ENCODE peak calls at places on chromosome 5, in nine cellular contexts. N is fibroblast of lung, I is HepG2, H is lung, D is cardiac muscle cell, O is neural progenitor cell, X is mesendoderm, Q is brain microvascular endothelial cell, F is tibial nerve. W is an unnamed sample. For H3K27me3 and H3K36me3, the result is how much of the 10 kb centered on the place peaks cover.

GRCh38 chr5:167614294-167615104 is 676.9 kb upstream of the WWC1 start:
- DNase-seq in N (no peak), I (no peak), H (no peak), D (peak), O (no peak), X (peak), Q (no peak), F (no peak), W (no peak)

GRCh38 chr5:56585466-56585865 is 229.9 kb upstream of the MAP3K1 start:
- DNase-seq in N (peak), I (no peak), H (no peak), D (peak), O (no peak), X (no peak), Q (no peak), F (no peak), W (no peak)

GRCh38 chr5:179819296-179820126 is 1.2 kb upstream of the SQSTM1 start:
- DNase-seq in N (peak), I (peak), H (peak), D (peak), O (peak), X (peak), Q (peak), F (peak), W (peak)

GRCh38 chr5:127343313-127343712 is 52.7 kb downstream of the MEGF10 start:
- DNase-seq in N (no peak), I (no peak), H (no peak), D (no peak), O (no peak), X (no peak), Q (no peak), F (no peak), W (no peak)

GRCh38 chr5:17302138-17302537 is 84.7 kb downstream of the BASP1 start:
- DNase-seq in N (no peak), I (no peak), H (no peak), D (no peak), O (no peak), X (no peak), Q (no peak), F (no peak), W (no peak)

GRCh38 chr5:96687812-96688453 is 25.8 kb downstream of the CAST start:
- DNase-seq in N (peak), I (peak), H (no peak), D (peak), O (peak), X (no peak), Q (peak), F (no peak), W (peak)

GRCh38 chr5:123174916-123175481 is 86.0 kb downstream of the PRDM6 start:
- DNase-seq in N (no peak), I (no peak), H (no peak), D (no peak), O (peak), X (peak), Q (no peak), F (no peak), W (peak)

GRCh38 chr5:65307088-65307487 is 174.6 kb downstream of the ADAMTS6 start:
- DNase-seq in N (peak), I (no peak), H (no peak), D (no peak), O (no peak), X (no peak), Q (no peak), F (no peak), W (no peak)

GRCh38 chr5:61280205-61280604 is 51.9 kb upstream of the ZSWIM6 start:
- DNase-seq in N (peak), I (no peak), H (peak), D (peak), O (no peak), X (no peak), Q (peak), F (no peak), W (no peak)

GRCh38 chr5:139561655-139562451 is 714 bp downstream of the UBE2D2 start:
- DNase-seq in N (peak), I (no peak), H (peak), D (peak), O (peak), X (peak), Q (no peak), F (no peak), W (peak)

GRCh38 chr5:88836195-88836838 is 46.7 kb downstream of the MEF2C start:
- DNase-seq in N (peak), I (no peak), H (no peak), D (peak), O (no peak), X (peak), Q (peak), F (no peak), W (no peak)

GRCh38 chr5:122882836-122883235 is 37.4 kb downstream of the SNX24 start:
- DNase-seq in N (peak), I (no peak), H (no peak), D (peak), O (no peak), X (no peak), Q (peak), F (no peak), W (no peak)

GRCh38 chr5:113058269-113058668 is 81.7 kb downstream of the DCP2 start:
- DNase-seq in N (no peak), I (no peak), H (no peak), D (no peak), O (no peak), X (peak), Q (no peak), F (no peak), W (no peak)

GRCh38 chr5:168670881-168671575 is 91.9 kb upstream of the PANK3 start:
- DNase-seq in N (no peak), I (no peak), H (no peak), D (no peak), O (peak), X (peak), Q (no peak), F (no peak), W (peak)

GRCh38 chr5:74665246-74665645 is 19.8 kb upstream of the HEXB start:
- DNase-seq in N (no peak), I (no peak), H (no peak), D (peak), O (no peak), X (no peak), Q (no peak), F (no peak), W (no peak)

GRCh38 chr5:113089653-113090335 is 113.2 kb downstream of the DCP2 start:
- DNase-seq in N (peak), I (no peak), H (no peak), D (peak), O (no peak), X (no peak), Q (peak), F (no peak), W (no peak)

GRCh38 chr5:146748533-146748932 is 130.0 kb downstream of the PPP2R2B start:
- DNase-seq in N (no peak), I (no peak), H (no peak), D (no peak), O (no peak), X (no peak), Q (no peak), F (no peak), W (no peak)

GRCh38 chr5:98755406-98755805 is 18.1 kb upstream of the RGMB start:
- DNase-seq in N (peak), I (no peak), H (no peak), D (no peak), O (no peak), X (no peak), Q (peak), F (no peak), W (no peak)

GRCh38 chr5:5589146-5589826 is 166.8 kb downstream of the ICE1 start:
- DNase-seq in N (no peak), I (no peak), H (no peak), D (no peak), O (no peak), X (no peak), Q (no peak), F (no peak), W (no peak)

DNA sequence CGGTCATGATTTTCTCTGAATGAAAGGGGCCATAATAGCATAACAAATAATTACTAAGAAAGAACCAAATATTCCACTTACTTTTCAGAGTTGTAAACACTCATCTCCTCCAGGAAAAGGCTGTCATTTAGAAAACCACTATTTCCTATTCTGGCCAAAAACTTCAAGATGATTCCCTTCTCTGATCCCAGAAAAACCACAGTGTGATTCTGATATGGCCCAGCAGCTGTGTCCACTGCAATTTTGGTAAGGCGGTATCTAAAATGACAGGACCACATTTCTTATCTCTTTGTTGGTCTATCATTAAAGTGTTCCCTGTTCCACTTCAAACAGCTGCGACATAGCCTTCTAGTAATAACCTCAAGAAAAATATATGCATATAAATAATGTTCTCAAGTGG is 96.2 kb downstream of the SEMA6A start:
- DNase-seq in N (peak), I (no peak), H (no peak), D (peak), O (no peak), X (no peak), Q (no peak), F (no peak), W (no peak)
- H3K4me3 ChIP-seq in N (no peak), I (no peak), H (no peak), D (no peak), O (no peak), X (no peak), Q (no peak), F (no peak), W (no peak)

GRCh38 chr5:6843821-6844220 is 130.6 kb downstream of the TENT4A start:
- DNase-seq in N (no peak), I (no peak), H (no peak), D (no peak), O (no peak), X (no peak), Q (no peak), F (no peak), W (no peak)
- H3K27me3 ChIP-seq in N (under half), I (under half), H (under half), D (under half), O (under half), X (under half), Q (under half), F (under half), W (under half)

GRCh38 chr5:149425729-149426128 is 46.6 kb upstream of the IL17B start:
- DNase-seq in N (no peak), I (no peak), H (no peak), D (no peak), O (no peak), X (no peak), Q (no peak), F (no peak), W (no peak)
- H3K36me3 ChIP-seq in N (under half), I (under half), H (under half), D (under half), O (under half), X (under half), Q (half or more), F (under half), W (under half)

GRCh38 chr5:149326611-149327010 is 18.7 kb upstream of the GRPEL2 start:
- DNase-seq in N (no peak), I (no peak), H (no peak), D (no peak), O (no peak), X (no peak), Q (no peak), F (no peak), W (no peak)

GRCh38 chr5:149324639-149325038 is 20.7 kb upstream of the GRPEL2 start:
- DNase-seq in N (no peak), I (no peak), H (no peak), D (peak), O (no peak), X (no peak), Q (no peak), F (no peak), W (no peak)

GRCh38 chr5:149325894-149326293 is 19.4 kb upstream of the GRPEL2 start:
- DNase-seq in N (peak), I (no peak), H (no peak), D (peak), O (no peak), X (no peak), Q (no peak), F (no peak), W (no peak)

GRCh38 chr5:149325166-149325735 is 20.0 kb upstream of the GRPEL2 start:
- DNase-seq in N (peak), I (no peak), H (no peak), D (peak), O (no peak), X (no peak), Q (no peak), F (no peak), W (no peak)

GRCh38 chr5:149328177-149328576 is 17.1 kb upstream of the GRPEL2 start:
- DNase-seq in N (no peak), I (no peak), H (no peak), D (no peak), O (no peak), X (no peak), Q (no peak), F (no peak), W (no peak)
- H3K4me3 ChIP-seq in N (no peak), I (no peak), H (no peak), D (no peak), O (no peak), X (no peak), Q (no peak), F (no peak), W (no peak)

GRCh38 chr5:154428208-154428607 is 17.6 kb upstream of the SAP30L start:
- DNase-seq in N (no peak), I (no peak), H (no peak), D (no peak), O (no peak), X (no peak), Q (no peak), F (no peak), W (no peak)
- H3K27me3 ChIP-seq in N (under half), I (under half), H (under half), D (under half), O (under half), X (under half), Q (under half), F (under half), W (under half)

GRCh38 chr5:81016116-81016515 is 56.0 kb downstream of the RASGRF2 start:
- DNase-seq in N (no peak), I (no peak), H (no peak), D (no peak), O (no peak), X (no peak), Q (no peak), F (no peak), W (no peak)
- H3K36me3 ChIP-seq in N (under half), I (under half), H (under half), D (under half), O (under half), X (under half), Q (under half), F (under half), W (under half)

DNA sequence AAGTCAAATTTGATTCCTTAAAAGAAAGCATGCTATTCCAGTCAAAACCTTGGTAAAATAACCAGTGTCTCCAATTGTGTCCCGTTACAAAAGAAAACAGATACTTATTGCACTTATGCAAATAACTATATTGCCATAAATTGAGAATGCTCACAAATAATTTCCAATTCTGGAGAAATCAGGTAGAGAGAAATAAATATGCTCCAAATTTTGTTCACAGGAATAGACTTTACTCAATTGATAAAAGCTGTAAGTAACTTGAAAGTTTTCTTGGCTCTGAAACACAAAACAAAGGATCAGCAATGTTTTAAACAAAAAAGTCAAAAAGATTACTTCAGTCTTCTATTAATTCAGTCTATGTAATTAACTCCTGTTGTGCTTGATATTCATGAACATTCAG is 7.8 kb upstream of the DTWD2 start:
- DNase-seq in N (no peak), I (no peak), H (no peak), D (no peak), O (no peak), X (peak), Q (no peak), F (no peak), W (no peak)
- H3K4me3 ChIP-seq in N (no peak), I (no peak), H (no peak), D (no peak), O (no peak), X (no peak), Q (no peak), F (no peak), W (no peak)

GRCh38 chr5:76402251-76402879 is 720 bp upstream of the IQGAP2 start:
- DNase-seq in N (peak), I (peak), H (peak), D (no peak), O (peak), X (peak), Q (no peak), F (no peak), W (peak)

GRCh38 chr5:76403713-76403962 is 553 bp downstream of the IQGAP2 start:
- DNase-seq in N (no peak), I (no peak), H (no peak), D (peak), O (no peak), X (no peak), Q (no peak), F (no peak), W (peak)

GRCh38 chr5:76403963-76404693 is 1.0 kb downstream of the IQGAP2 start:
- DNase-seq in N (no peak), I (peak), H (peak), D (no peak), O (peak), X (peak), Q (no peak), F (no peak), W (no peak)

GRCh38 chr5:76401801-76402250 is 1.3 kb upstream of the IQGAP2 start:
- DNase-seq in N (no peak), I (no peak), H (no peak), D (no peak), O (no peak), X (peak), Q (no peak), F (no peak), W (no peak)

GRCh38 chr5:76402880-76403712 is at the start of gene IQGAP2:
- DNase-seq in N (peak), I (peak), H (peak), D (peak), O (peak), X (peak), Q (peak), F (peak), W (peak)
- H3K27me3 ChIP-seq in N (under half), I (under half), H (under half), D (under half), O (under half), X (under half), Q (under half), F (under half), W (under half)

GRCh38 chr5:10921176-10921575 is 160.1 kb upstream of the DAP start:
- DNase-seq in N (no peak), I (no peak), H (no peak), D (no peak), O (no peak), X (no peak), Q (no peak), F (no peak), W (no peak)

GRCh38 chr5:10920400-10920799 is 159.4 kb upstream of the DAP start:
- DNase-seq in N (no peak), I (no peak), H (no peak), D (no peak), O (no peak), X (no peak), Q (no peak), F (no peak), W (no peak)

GRCh38 chr5:10927605-10928004 is 166.6 kb upstream of the DAP start:
- DNase-seq in N (no peak), I (no peak), H (no peak), D (no peak), O (no peak), X (no peak), Q (no peak), F (no peak), W (no peak)

GRCh38 chr5:10923310-10923709 is 162.3 kb upstream of the DAP start:
- DNase-seq in N (no peak), I (no peak), H (no peak), D (no peak), O (no peak), X (no peak), Q (no peak), F (no peak), W (no peak)
- H3K36me3 ChIP-seq in N (under half), I (under half), H (under half), D (under half), O (under half), X (under half), Q (under half), F (under half), W (under half)

GRCh38 chr5:132837868-132838267 is 7.4 kb upstream of the SHROOM1 start:
- DNase-seq in N (no peak), I (peak), H (no peak), D (no peak), O (no peak), X (no peak), Q (no peak), F (no peak), W (no peak)
- H3K4me3 ChIP-seq in N (no peak), I (peak), H (no peak), D (no peak), O (no peak), X (no peak), Q (no peak), F (no peak), W (no peak)